ENCODE peak calls at places on chromosomes 11 and 22, in four cellular contexts. L, O, B and T are unnamed samples.

GRCh38 chr22:46833228-46833627 is 70.8 kb downstream of the TBC1D22A start:
- DNase-seq in O (no peak), B (peak; percentile 59), L (no peak), T (peak; percentile 67)

GRCh38 chr11:13384837-13385417 is 78.1 kb downstream of the BTBD10 start:
- DNase-seq in O (peak; percentile 31), B (peak; percentile 52), L (peak; percentile 57), T (peak; percentile 38)

GRCh38 chr11:109785714-109786113 is 307.5 kb upstream of the ZC3H12C start:
- DNase-seq in B (no peak), O (no peak), L (peak; percentile 61), T (no peak)

GRCh38 chr11:76232026-76232665 is 25.8 kb upstream of the WNT11 start:
- DNase-seq in O (no peak), B (no peak), L (no peak), T (no peak)

GRCh38 chr22:29108137-29108536 is 35.3 kb downstream of the KREMEN1 start:
- DNase-seq in B (no peak), O (no peak), L (peak; percentile 70), T (no peak)

GRCh38 chr22:37275622-37276021 is 6.7 kb upstream of the CYTH4 start:
- DNase-seq in L (no peak), B (no peak), O (no peak), T (no peak)

GRCh38 chr22:26606611-26607010 is 11.2 kb downstream of the CRYBB1 start:
- DNase-seq in B (no peak), O (no peak), L (peak; percentile 81), T (no peak)

GRCh38 chr11:131750152-131750551 is 379.7 kb downstream of the NTM start:
- DNase-seq in L (no peak), B (no peak), O (no peak), T (no peak)

GRCh38 chr11:10459029-10459970 is 4.2 kb downstream of the AMPD3 start:
- DNase-seq in B (no peak), L (no peak), O (no peak), T (no peak)

GRCh38 chr11:99773646-99774045 is 752.9 kb downstream of the CNTN5 start:
- DNase-seq in O (no peak), L (peak; percentile 14), B (no peak), T (no peak)

GRCh38 chr11:65826972-65827773 is 6.6 kb upstream of the SNX32 start:
- DNase-seq in L (no peak), B (no peak), O (no peak), T (no peak)

GRCh38 chr11:126478466-126478865 is 123.0 kb downstream of the ST3GAL4 start:
- DNase-seq in B (no peak), L (no peak), O (no peak), T (no peak)

GRCh38 chr11:62708423-62709261 is 1.2 kb downstream of the GNG3 start:
- DNase-seq in L (no peak), B (no peak), O (peak; percentile 70), T (peak; percentile 45)

GRCh38 chr22:37353839-37354238 is 71.5 kb downstream of the CYTH4 start:
- DNase-seq in L (no peak), O (no peak), B (no peak), T (no peak)

GRCh38 chr22:41367680-41368542 is 13.8 kb upstream of the TEF start:
- DNase-seq in B (no peak), L (peak; percentile 12), O (no peak), T (no peak)